ENCODE peak calls at places on chromosomes 3 and 15, in ten cellular contexts. L is spleen, R is sigmoid colon, I is transverse colon, H is endothelial cell of umbilical vein, X is GM12878, S is GM12892, G is stomach, C is K562, Q is suprapubic skin. F is an unnamed sample.
A peak's percentile ranks its signal among the peaks of the same experiment; 100 is the strongest.

GRCh38 chr15:74240002-74240568 is 4.0 kb downstream of the CCDC33 start:
- DNase-seq in L (peak; percentile 89), R (peak; percentile 82), I (peak; percentile 88), H (peak; percentile 92), X (no peak), S (no peak), G (peak; percentile 95), C (no peak), Q (no peak), F (no peak)

GRCh38 chr3:53841296-53841695 is 4.9 kb downstream of the CHDH start:
- DNase-seq in L (no peak), R (no peak), I (peak; percentile 57), H (no peak), X (no peak), S (no peak), G (peak; percentile 46), C (no peak), Q (no peak), F (no peak)

GRCh38 chr3:161310649-161311423 is 60.5 kb downstream of the SPTSSB start:
- DNase-seq in L (no peak), R (no peak), I (peak; percentile 17), H (no peak), X (peak; percentile 62), S (peak; percentile 7), G (no peak), C (no peak), Q (no peak), F (no peak)

GRCh38 chr3:139355502-139355901 is 11.7 kb downstream of the MRPS22 start:
- DNase-seq in L (no peak), R (no peak), I (no peak), H (no peak), X (no peak), S (no peak), G (no peak), C (no peak), Q (no peak), F (no peak)

GRCh38 chr3:94453864-94454263 is 391.0 kb downstream of the NSUN3 start:
- DNase-seq in L (no peak), R (no peak), I (no peak), H (no peak), X (no peak), S (no peak), G (no peak), C (no peak), Q (no peak), F (no peak)

GRCh38 chr3:141845407-141846049 is 30.9 kb upstream of the ATP1B3 start:
- DNase-seq in L (no peak), R (no peak), I (peak; percentile 20), H (no peak), X (no peak), S (no peak), G (no peak), C (no peak), Q (no peak), F (no peak)

GRCh38 chr3:170144437-170144843 is 37.1 kb downstream of the PHC3 start:
- DNase-seq in L (no peak), R (no peak), I (no peak), H (no peak), X (peak; percentile 65), S (no peak), G (no peak), C (no peak), Q (no peak), F (no peak)

GRCh38 chr3:22039156-22039555 is 288.1 kb upstream of the ZNF385D start:
- DNase-seq in L (no peak), R (no peak), I (no peak), H (no peak), X (no peak), S (no peak), G (no peak), C (no peak), Q (no peak), F (no peak)

GRCh38 chr3:51988286-51989146 is 5.2 kb downstream of the ACY1 start:
- DNase-seq in L (no peak), R (no peak), I (no peak), H (no peak), X (no peak), S (no peak), G (no peak), C (peak; percentile 5), Q (no peak), F (no peak)

GRCh38 chr3:193452338-193452737 is 73.8 kb upstream of the ATP13A5 start:
- DNase-seq in L (no peak), R (no peak), I (no peak), H (peak; percentile 4), X (no peak), S (no peak), G (no peak), C (no peak), Q (no peak), F (no peak)

GRCh38 chr15:87959080-87959479 is 297.5 kb downstream of the NTRK3 start:
- DNase-seq in L (no peak), R (no peak), I (no peak), H (no peak), X (no peak), S (no peak), G (no peak), C (no peak), Q (no peak), F (no peak)

GRCh38 chr15:67902579-67902979 is 62.7 kb upstream of the RNU6-1 start:
- DNase-seq in L (no peak), R (no peak), I (no peak), H (no peak), X (peak; percentile 54), S (no peak), G (no peak), C (peak; percentile 27), Q (no peak), F (no peak)

GRCh38 chr3:179260949-179261765 is 10.2 kb upstream of the KCNMB3 start:
- DNase-seq in L (peak; percentile 95), R (peak; percentile 82), I (peak; percentile 79), H (peak; percentile 58), X (no peak), S (peak; percentile 79), G (peak; percentile 77), C (peak; percentile 93), Q (no peak), F (no peak)

DNA sequence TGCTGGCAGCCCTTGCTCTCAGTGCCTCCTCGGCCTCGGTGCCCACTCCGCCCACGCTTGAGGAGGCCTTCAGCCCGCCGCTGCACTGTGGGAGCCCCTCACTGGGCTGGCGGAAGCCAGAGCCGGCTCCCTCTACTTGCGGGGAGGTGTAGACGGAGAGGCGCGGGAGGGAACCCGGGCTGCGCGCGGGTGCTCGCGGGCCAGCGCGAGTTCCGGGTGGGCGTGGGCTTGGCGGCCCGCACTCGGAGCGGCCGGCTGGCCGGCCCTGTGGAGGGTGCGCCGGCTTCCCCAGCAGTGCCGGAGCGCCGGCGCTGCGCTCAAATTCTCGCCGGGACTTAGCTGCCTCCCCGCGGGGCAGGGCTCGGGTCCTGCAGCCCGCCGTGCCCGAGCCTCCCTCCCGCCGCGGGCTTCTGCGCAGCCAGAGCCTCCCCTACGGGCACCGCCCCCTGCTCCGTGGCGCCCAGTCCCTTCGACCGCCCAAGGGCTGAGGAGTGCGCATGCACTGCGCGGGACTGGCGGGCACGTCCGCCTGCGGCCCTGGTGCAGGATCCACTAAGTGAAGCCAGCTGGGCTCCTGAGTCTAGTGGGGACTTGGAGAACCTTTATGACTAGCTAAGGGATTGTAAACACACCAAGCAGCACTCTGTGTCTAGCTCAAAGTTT is 231.5 kb downstream of the EFHB start:
- DNase-seq in L (no peak), R (no peak), I (no peak), H (no peak), X (no peak), S (no peak), G (no peak), C (no peak), Q (no peak), F (no peak)
- TF ChIP-seq POLR2AphosphoS5 in L (no peak), R (no peak), I (no peak), H (no peak), X (no peak), S (no peak), G (no peak), C (no peak), Q (no peak), F (no peak)

GRCh38 chr3:59085976-59086375 is 36.2 kb upstream of the CFAP20DC start:
- DNase-seq in L (no peak), R (no peak), I (no peak), H (no peak), X (no peak), S (no peak), G (no peak), C (no peak), Q (no peak), F (no peak)
- TF ChIP-seq POLR2A in L (no peak), R (no peak), I (no peak), H (no peak), X (no peak), S (no peak), G (no peak), C (no peak), Q (no peak), F (no peak)

GRCh38 chr15:50180091-50180490 is 1.9 kb upstream of the SLC27A2 start:
- DNase-seq in L (no peak), R (no peak), I (no peak), H (no peak), X (no peak), S (no peak), G (no peak), C (no peak), Q (no peak), F (no peak)

GRCh38 chr15:50180578-50180977 is 1.4 kb upstream of the SLC27A2 start:
- DNase-seq in L (no peak), R (no peak), I (no peak), H (no peak), X (no peak), S (no peak), G (no peak), C (no peak), Q (no peak), F (no peak)

GRCh38 chr15:50182233-50183013 is 427 bp downstream of the SLC27A2 start:
- DNase-seq in L (peak; percentile 88), R (no peak), I (peak; percentile 19), H (peak; percentile 23), X (no peak), S (peak; percentile 38), G (peak; percentile 33), C (peak; percentile 40), Q (no peak), F (no peak)

GRCh38 chr15:50181983-50182232 is at the start of gene SLC27A2:
- DNase-seq in L (no peak), R (no peak), I (peak; percentile 70), H (no peak), X (no peak), S (no peak), G (peak; percentile 46), C (peak; percentile 86), Q (no peak), F (no peak)

GRCh38 chr15:50181206-50181982 is 602 bp upstream of the SLC27A2 start:
- DNase-seq in L (no peak), R (no peak), I (no peak), H (no peak), X (no peak), S (no peak), G (no peak), C (no peak), Q (no peak), F (no peak)
- TF ChIP-seq POLR2AphosphoS5 in L (no peak), R (no peak), I (no peak), H (no peak), X (no peak), S (no peak), G (no peak), C (no peak), Q (no peak), F (no peak)

DNA sequence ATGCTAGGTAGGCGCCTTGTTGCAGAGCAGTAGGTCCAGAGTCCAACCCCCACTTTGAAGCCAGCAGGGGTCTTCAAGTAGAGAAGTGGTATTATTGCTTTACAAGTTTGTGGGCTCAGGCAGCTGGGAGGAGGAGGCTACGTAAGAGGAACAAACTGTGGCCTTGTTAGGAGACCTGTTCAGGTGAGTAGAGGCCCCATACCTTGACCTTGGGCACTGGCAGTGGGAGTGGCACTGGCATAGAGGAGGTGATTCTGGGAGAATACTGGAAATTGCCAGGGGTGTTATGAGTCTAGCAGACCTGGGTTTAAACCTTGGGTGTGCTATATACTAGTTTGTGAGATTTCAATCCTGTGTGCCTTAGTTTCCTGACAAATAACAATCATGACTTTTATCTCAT is 34.6 kb upstream of the SCAANT1 start:
- DNase-seq in L (no peak), R (no peak), I (no peak), H (no peak), X (no peak), S (no peak), G (no peak), C (no peak), Q (no peak), F (no peak)
- TF ChIP-seq POLR2A in L (no peak), R (no peak), I (no peak), H (no peak), X (no peak), S (no peak), G (no peak), C (no peak), Q (no peak), F (no peak)

F was measured in vagina.